ENCODE peak calls at places on chromosomes 16 and 17, in five cellular contexts. P, V, J, X and M are unnamed samples.

GRCh38 chr17:64040201-64040600 is 19.8 kb upstream of the ICAM2 start:
- DNase-seq in P (no peak), V (no peak), J (no peak), X (no peak), M (no peak)

GRCh38 chr16:77993111-77993571 is 29.2 kb upstream of the CLEC3A start:
- DNase-seq in P (no peak), V (peak; percentile 65), J (no peak), X (peak; percentile 13), M (no peak)

GRCh38 chr17:76736349-76737081 is 616 bp downstream of the SRSF2 start:
- DNase-seq in P (no peak), V (peak; percentile 60), J (peak; percentile 66), X (peak; percentile 79), M (no peak)

GRCh38 chr17:73952498-73953205 is 250.8 kb upstream of the RPL38 start:
- DNase-seq in P (no peak), V (no peak), J (no peak), X (no peak), M (no peak)

GRCh38 chr17:33582661-33583060 is 289.6 kb upstream of the ASIC2 start:
- DNase-seq in P (no peak), V (no peak), J (no peak), X (no peak), M (no peak)

GRCh38 chr16:1863681-1864460 is 8.1 kb downstream of the MEIOB start:
- DNase-seq in P (no peak), V (peak; percentile 44), J (no peak), X (no peak), M (peak; percentile 7)

GRCh38 chr16:26795184-26795583 is 271.5 kb upstream of the C16orf82 start:
- DNase-seq in P (no peak), V (no peak), J (no peak), X (no peak), M (no peak)

GRCh38 chr16:55250641-55251550 is 73.1 kb upstream of the IRX6 start:
- DNase-seq in P (no peak), V (no peak), J (no peak), X (no peak), M (no peak)

GRCh38 chr17:17502741-17503565 is 6.8 kb upstream of the RASD1 start:
- DNase-seq in P (no peak), V (no peak), J (no peak), X (no peak), M (no peak)

GRCh38 chr16:70744366-70744765 is 56.6 kb downstream of the VAC14 start:
- DNase-seq in P (no peak), V (no peak), J (no peak), X (no peak), M (no peak)

GRCh38 chr17:29099527-29099926 is 56.6 kb downstream of the PIPOX start:
- DNase-seq in P (no peak), V (no peak), J (no peak), X (no peak), M (no peak)

GRCh38 chr17:82246365-82247174 is 17.7 kb downstream of the SLC16A3 start:
- DNase-seq in P (no peak), V (peak; percentile 63), J (no peak), X (peak; percentile 65), M (peak; percentile 91)

GRCh38 chr17:77607606-77608005 is 350.9 kb upstream of the TNRC6C start:
- DNase-seq in P (no peak), V (no peak), J (no peak), X (no peak), M (no peak)

GRCh38 chr17:79835953-79836951 is 3.0 kb downstream of the CBX4 start:
- DNase-seq in P (no peak), V (peak; percentile 19), J (peak; percentile 71), X (no peak), M (no peak)

GRCh38 chr17:17840751-17841591 is 4.2 kb upstream of the SREBF1 start:
- DNase-seq in P (no peak), V (peak; percentile 54), J (no peak), X (no peak), M (peak; percentile 91)

GRCh38 chr16:25340973-25341372 is 83.3 kb upstream of the ZKSCAN2 start:
- DNase-seq in P (no peak), V (no peak), J (no peak), X (no peak), M (no peak)

GRCh38 chr17:74873874-74874614 is 1.2 kb upstream of the FDXR start:
- DNase-seq in P (no peak), V (no peak), J (no peak), X (no peak), M (no peak)

GRCh38 chr17:8118769-8119574 is 658 bp upstream of the ALOXE3 start:
- DNase-seq in P (peak; percentile 63), V (peak; percentile 80), J (peak; percentile 87), X (peak; percentile 88), M (peak; percentile 73)

GRCh38 chr17:57785032-57785431 is 39.9 kb upstream of the CCDC182 start:
- DNase-seq in P (no peak), V (no peak), J (no peak), X (peak; percentile 20), M (no peak)

GRCh38 chr17:28643979-28644781 is 778 bp downstream of the BLTP2 start:
- DNase-seq in P (no peak), V (peak; percentile 55), J (peak; percentile 11), X (no peak), M (no peak)

GRCh38 chr16:8600144-8600856 is 10.0 kb upstream of the TMEM114 start:
- DNase-seq in P (no peak), V (no peak), J (no peak), X (no peak), M (no peak)

GRCh38 chr16:3004319-3004718 is 8.4 kb upstream of the CLDN9 start:
- DNase-seq in P (no peak), V (no peak), J (no peak), X (no peak), M (no peak)

GRCh38 chr17:7695586-7695985 is 7.3 kb downstream of the WRAP53 start:
- DNase-seq in P (no peak), V (no peak), J (no peak), X (no peak), M (no peak)

GRCh38 chr17:80716986-80717385 is 172.3 kb downstream of the RPTOR start:
- DNase-seq in P (no peak), V (peak; percentile 58), J (no peak), X (no peak), M (no peak)

GRCh38 chr17:39543176-39543575 is 64.5 kb downstream of the NEUROD2 start:
- DNase-seq in P (no peak), V (no peak), J (no peak), X (no peak), M (no peak)

GRCh38 chr17:77926144-77926543 is 32.4 kb upstream of the TNRC6C start:
- DNase-seq in P (no peak), V (no peak), J (no peak), X (no peak), M (no peak)

GRCh38 chr17:79776378-79777165 is 1.4 kb upstream of the CBX2 start:
- DNase-seq in P (no peak), V (no peak), J (no peak), X (no peak), M (no peak)

GRCh38 chr17:81574643-81574956 is 22.4 kb upstream of the FAAP100 start:
- DNase-seq in P (no peak), V (no peak), J (no peak), X (no peak), M (no peak)

GRCh38 chr16:79482011-79482410 is 118.5 kb downstream of the MAF start:
- DNase-seq in P (no peak), V (no peak), J (no peak), X (no peak), M (no peak)

GRCh38 chr16:85192736-85193493 is 80.6 kb upstream of the CIBAR2 start:
- DNase-seq in P (no peak), V (peak; percentile 93), J (no peak), X (no peak), M (no peak)

GRCh38 chr16:2273484-2273883 is 5.6 kb upstream of the RNPS1 start:
- DNase-seq in P (no peak), V (no peak), J (no peak), X (no peak), M (no peak)

GRCh38 chr16:1932050-1933028 is 10.7 kb downstream of the MSRB1 start:
- DNase-seq in P (no peak), V (no peak), J (no peak), X (no peak), M (no peak)

GRCh38 chr16:27267037-27267677 is 1.4 kb downstream of the NSMCE1 start:
- DNase-seq in P (no peak), V (no peak), J (no peak), X (no peak), M (no peak)

GRCh38 chr16:27726621-27727275 is 176.8 kb downstream of the KATNIP start:
- DNase-seq in P (no peak), V (peak; percentile 53), J (no peak), X (no peak), M (no peak)

GRCh38 chr16:27400751-27401620 is 988 bp upstream of the IL21R start:
- DNase-seq in P (no peak), V (peak; percentile 40), J (no peak), X (no peak), M (no peak)

GRCh38 chr17:1714980-1715802 is 5.0 kb upstream of the TLCD2 start:
- DNase-seq in P (peak; percentile 79), V (peak; percentile 88), J (peak; percentile 55), X (peak; percentile 92), M (peak; percentile 78)

GRCh38 chr17:1715803-1716075 is 5.6 kb upstream of the TLCD2 start:
- DNase-seq in P (no peak), V (no peak), J (no peak), X (no peak), M (no peak)

GRCh38 chr17:1714488-1714979 is 4.4 kb upstream of the TLCD2 start:
- DNase-seq in P (peak; percentile 91), V (peak; percentile 97), J (peak; percentile 93), X (peak; percentile 98), M (peak; percentile 79)

GRCh38 chr17:1716912-1717695 is 6.9 kb upstream of the TLCD2 start:
- DNase-seq in P (peak; percentile 90), V (peak; percentile 99), J (peak; percentile 94), X (peak; percentile 91), M (peak; percentile 99)

GRCh38 chr17:1716076-1716911 is 6.1 kb upstream of the TLCD2 start:
- DNase-seq in P (peak; percentile 100), V (peak; percentile 100), J (peak; percentile 100), X (peak; percentile 100), M (peak; percentile 100)
- TF ChIP-seq CTCF in P (peak; percentile 26), V (peak; percentile 39), J (no peak), X (peak; percentile 14), M (peak; percentile 63)

GRCh38 chr16:14364112-14364385 is 266.0 kb downstream of the PARN start:
- DNase-seq in P (no peak), V (no peak), J (no peak), X (no peak), M (no peak)
- H3K4me1 ChIP-seq in P (peaks cover 3% of the 10 kb centered on the region), V (peaks cover 10% of the 10 kb centered on the region), J (no peaks in the 10 kb centered on the region), X (no peaks in the 10 kb centered on the region), M (peaks cover 20% of the 10 kb centered on the region)

GRCh38 chr16:47694543-47694942 is 233.4 kb downstream of the PHKB start:
- DNase-seq in P (no peak), V (no peak), J (no peak), X (no peak), M (no peak)
- TF ChIP-seq CTCF in P (no peak), V (no peak), J (no peak), X (no peak), M (peak; percentile 9)

DNA sequence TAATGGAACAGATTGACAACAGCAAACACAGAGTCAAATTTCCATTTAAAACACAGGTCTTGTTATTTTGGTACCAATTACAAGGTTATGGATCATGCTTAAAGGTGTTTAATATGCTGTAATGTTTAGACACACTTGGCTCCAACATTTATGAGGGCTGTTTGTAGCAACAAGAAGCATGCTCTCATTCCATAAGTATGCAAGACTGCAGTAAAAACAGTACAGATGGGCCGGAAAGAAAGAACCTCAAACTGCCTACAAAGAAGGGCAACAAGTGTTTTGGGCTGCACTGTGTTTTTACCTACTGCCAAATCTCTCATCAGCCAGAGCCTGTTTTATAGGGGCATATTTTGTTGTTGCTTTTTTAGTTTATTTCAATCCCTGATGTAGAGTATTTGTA is 100.5 kb upstream of the HS3ST3A1 start:
- DNase-seq in P (no peak), V (peak; percentile 52), J (no peak), X (no peak), M (peak; percentile 19)
- H3K4me1 ChIP-seq in P (no peaks in the 10 kb centered on the region), V (peaks cover 2% of the 10 kb centered on the region), J (no peaks in the 10 kb centered on the region), X (no peaks in the 10 kb centered on the region), M (no peaks in the 10 kb centered on the region)